ENCODE peak calls at places on chromosomes 13 and 19, in eight cellular contexts. N is testis; F is activated CD4-positive, alpha-beta T cell treated with anti-CD3 and anti-CD28 coated beads, Interleukin-2, amount 50 U/mL, for 24 hours; L is neuronal stem cell; U is hypothalamus; H is HAP-1; Z is RWPE1; X is KBM-7. A is an unnamed sample.

GRCh38 chr19:47428177-47428894 is 9.0 kb upstream of the MEIS3 start:
- DNase-seq in N (peak), F (peak), L (peak), U (peak), H (peak), Z (peak), X (peak), A (peak)

GRCh38 chr13:102677122-102677521 is 17.7 kb downstream of the METTL21C start:
- DNase-seq in N (no peak), F (no peak), L (no peak), U (no peak), H (no peak), Z (no peak), X (no peak), A (no peak)

GRCh38 chr19:12495002-12495802 is 10.6 kb upstream of the ZNF709 start:
- DNase-seq in N (peak), F (peak), L (peak), U (peak), H (no peak), Z (peak), X (no peak), A (peak)

GRCh38 chr13:92354583-92354982 is 872.0 kb upstream of the GPC6 start:
- DNase-seq in N (no peak), F (no peak), L (no peak), U (no peak), H (no peak), Z (no peak), X (no peak), A (no peak)

GRCh38 chr13:96052655-96053002 is 572 bp downstream of the UGGT2 start:
- DNase-seq in N (no peak), F (no peak), L (no peak), U (no peak), H (no peak), Z (peak), X (peak), A (no peak)

GRCh38 chr19:39167461-39168257 is 29.1 kb upstream of the NCCRP1 start:
- DNase-seq in N (no peak), F (no peak), L (no peak), U (no peak), H (no peak), Z (peak), X (no peak), A (no peak)

GRCh38 chr13:62287764-62288163 is 872.1 kb upstream of the PCDH20 start:
- DNase-seq in N (no peak), F (no peak), L (no peak), U (no peak), H (peak), Z (no peak), X (no peak), A (no peak)

GRCh38 chr13:109427695-109428094 is 358.7 kb downstream of the IRS2 start:
- DNase-seq in N (no peak), F (no peak), L (no peak), U (no peak), H (no peak), Z (no peak), X (peak), A (no peak)

GRCh38 chr13:106340249-106340648 is 195.2 kb downstream of the EFNB2 start:
- DNase-seq in N (no peak), F (no peak), L (no peak), U (no peak), H (no peak), Z (no peak), X (no peak), A (no peak)

GRCh38 chr19:43525836-43526771 is 897 bp downstream of the ETHE1 start:
- DNase-seq in N (no peak), F (no peak), L (no peak), U (peak), H (no peak), Z (peak), X (peak), A (no peak)

GRCh38 chr13:65595881-65596280 is 1634.3 kb downstream of the PCDH9 start:
- DNase-seq in N (no peak), F (no peak), L (no peak), U (no peak), H (no peak), Z (no peak), X (no peak), A (no peak)

GRCh38 chr13:40438999-40439797 is 227.2 kb downstream of the FOXO1 start:
- DNase-seq in N (peak), F (peak), L (no peak), U (no peak), H (no peak), Z (no peak), X (no peak), A (no peak)

A was measured in immature natural killer cell.